ENCODE peak calls at places on chromosomes 2 and 18, in four cellular contexts. L, Y, V and Q are unnamed samples.

GRCh38 chr2:152518656-152519580 is 183.9 kb downstream of the FMNL2 start:
- DNase-seq in L (no peak), V (no peak), Y (no peak), Q (peak; percentile 59)

GRCh38 chr18:29248856-29249255 is 1071.9 kb upstream of the CDH2 start:
- DNase-seq in L (no peak), Y (no peak), V (no peak), Q (no peak)

GRCh38 chr18:47679864-47680263 is 250.6 kb downstream of the SMAD2 start:
- DNase-seq in V (no peak), L (no peak), Y (no peak), Q (no peak)

GRCh38 chr2:45008296-45009129 is 739 bp downstream of the SIX2 start:
- DNase-seq in V (peak; percentile 2), L (peak; percentile 50), Y (peak; percentile 74), Q (peak; percentile 65)

GRCh38 chr2:205665791-205666190 is 16.5 kb upstream of the NRP2 start:
- DNase-seq in Y (no peak), L (no peak), V (no peak), Q (no peak)

GRCh38 chr18:58578321-58578720 is 50.6 kb downstream of the ALPK2 start:
- DNase-seq in V (peak; percentile 28), L (no peak), Y (no peak), Q (no peak)

GRCh38 chr2:233400341-233400740 is 46.0 kb downstream of the DGKD start:
- DNase-seq in L (no peak), Y (no peak), V (no peak), Q (no peak)

GRCh38 chr2:109059474-109060165 is 69.4 kb upstream of the SH3RF3 start:
- DNase-seq in L (no peak), V (no peak), Y (no peak), Q (no peak)

GRCh38 chr2:239488078-239488590 is 87.3 kb upstream of the HDAC4 start:
- DNase-seq in V (no peak), Y (no peak), L (no peak), Q (no peak)
- H3K56ac ChIP-seq in V (no peak overlapping the region), Y (no peak overlapping the region), L (no peak overlapping the region), Q (no peak overlapping the region)

DNA sequence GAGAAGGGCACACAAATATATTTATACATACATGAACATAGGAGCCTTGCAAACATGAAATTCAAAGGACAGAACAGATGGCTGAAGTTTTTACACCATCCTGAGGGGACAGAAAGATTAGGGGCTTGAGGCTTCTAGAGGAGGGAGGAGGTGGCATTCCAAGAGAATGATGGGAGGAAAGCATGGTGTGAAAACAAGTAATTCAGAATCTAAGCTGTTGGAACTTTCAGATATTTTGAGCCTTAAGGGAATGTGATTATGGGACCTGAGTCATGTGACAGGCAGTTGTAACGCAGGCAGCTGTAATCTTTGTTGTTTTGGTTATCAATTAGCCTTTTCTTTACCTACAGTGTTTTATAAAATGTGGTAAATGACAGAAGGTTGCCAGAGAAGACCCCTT is 225.2 kb upstream of the SPOPL start:
- DNase-seq in Y (no peak), L (no peak), V (peak; percentile 17), Q (peak; percentile 90)
- H2BK120ac ChIP-seq in Y (peak overlapping the region; percentile 98), L (no peak overlapping the region), V (peak overlapping the region; percentile 89), Q (no peak overlapping the region)

GRCh38 chr2:201261911-201262310 is 1.6 kb downstream of the CASP8 start:
- DNase-seq in V (no peak), L (no peak), Y (peak; percentile 10), Q (no peak)

GRCh38 chr2:201264472-201265173 is 4.3 kb downstream of the CASP8 start:
- DNase-seq in L (no peak), Y (no peak), V (peak; percentile 18), Q (no peak)

GRCh38 chr2:201263774-201264173 is 3.4 kb downstream of the CASP8 start:
- DNase-seq in Y (no peak), V (no peak), L (no peak), Q (no peak)

GRCh38 chr2:201261471-201261870 is 1.1 kb downstream of the CASP8 start:
- DNase-seq in V (no peak), Y (no peak), L (no peak), Q (no peak)

DNA sequence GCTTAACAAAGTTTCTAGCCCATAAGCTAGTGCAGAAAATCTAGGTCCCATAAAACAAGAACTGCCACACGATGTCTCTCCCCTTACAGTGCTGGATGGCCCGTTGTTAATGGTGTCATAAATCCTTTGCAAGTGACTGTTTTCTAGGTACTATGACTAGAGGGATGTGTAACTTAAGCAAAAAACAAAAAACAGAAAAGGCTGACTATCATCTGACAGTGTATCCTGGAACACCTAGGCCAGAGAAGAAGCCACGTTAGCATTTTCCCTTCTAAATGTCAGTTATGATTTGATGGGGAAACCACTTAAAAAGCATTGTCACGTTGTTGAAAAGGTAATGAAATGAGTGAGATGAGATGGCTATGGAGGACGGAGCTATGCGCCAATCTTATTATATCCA is 2.4 kb downstream of the CASP8 start:
- DNase-seq in V (no peak), L (no peak), Y (no peak), Q (no peak)
- H2AK5ac ChIP-seq in V (no peak overlapping the region), L (no peak overlapping the region), Y (no peak overlapping the region), Q (no peak overlapping the region)

GRCh38 chr2:28351621-28352020 is 41.0 kb upstream of the FOSL2 start:
- DNase-seq in Y (no peak), L (no peak), V (no peak), Q (no peak)
- H3K56ac ChIP-seq in Y (no peak overlapping the region), L (no peak overlapping the region), V (no peak overlapping the region), Q (no peak overlapping the region)

GRCh38 chr2:241149925-241150659 is at the start of gene PPP1R7:
- DNase-seq in L (peak; percentile 97), V (peak; percentile 90), Y (peak; percentile 88), Q (peak; percentile 98)
- H2BK120ac ChIP-seq in L (no peak within 1 kb of the TSS), V (peak within 1 kb of the TSS; percentile 30), Y (no peak within 1 kb of the TSS), Q (no peak within 1 kb of the TSS)